ENCODE peak calls at places on chromosomes 4 and X, in four cellular contexts. D is right atrium auricular region, G is GM13977, M is IMR-90. B is an unnamed sample.

GRCh38 chr4:138241281-138242075 is 671 bp downstream of the SLC7A11 start:
- DNase-seq in D (no peak), G (no peak), M (peak; percentile 38), B (no peak)

GRCh38 chr4:60216752-60217151 is 983.4 kb upstream of the ADGRL3 start:
- DNase-seq in G (no peak), D (no peak), M (peak; percentile 5), B (no peak)

GRCh38 chr4:2861631-2862436 is 18.2 kb downstream of the ADD1 start:
- DNase-seq in M (no peak), G (no peak), D (no peak), B (no peak)

GRCh38 chrX:23804578-23804977 is 21.6 kb downstream of the SAT1 start:
- DNase-seq in G (no peak), M (no peak), D (no peak), B (no peak)

GRCh38 chr4:118113220-118113619 is 78.9 kb downstream of the NDST3 start:
- DNase-seq in M (peak; percentile 24), G (no peak), D (no peak), B (no peak)

GRCh38 chr4:158111241-158111640 is 61.6 kb downstream of the GASK1B start:
- DNase-seq in M (peak; percentile 48), D (no peak), G (no peak), B (no peak)

GRCh38 chr4:25908491-25908901 is 5.5 kb upstream of the SMIM20 start:
- DNase-seq in G (no peak), D (no peak), M (peak; percentile 99), B (no peak)

GRCh38 chrX:100484971-100485370 is 74.9 kb upstream of the PCDH19 start:
- DNase-seq in M (no peak), G (no peak), D (no peak), B (no peak)

GRCh38 chrX:12989456-12989855 is 14.5 kb downstream of the TMSB4X start:
- DNase-seq in M (peak; percentile 13), G (no peak), D (no peak), B (no peak)

GRCh38 chr4:118005883-118006282 is 28.4 kb upstream of the NDST3 start:
- DNase-seq in G (no peak), M (no peak), D (no peak), B (no peak)

GRCh38 chr4:76251448-76252270 is at the start of gene FAM47E:
- DNase-seq in M (peak; percentile 6), G (peak; percentile 46), D (peak; percentile 67), B (peak; percentile 94)

GRCh38 chrX:19866626-19867410 is 20.6 kb downstream of the SH3KBP1 start:
- DNase-seq in G (no peak), D (no peak), M (no peak), B (no peak)

GRCh38 chrX:39779952-39780783 is 317.6 kb downstream of the BCOR start:
- DNase-seq in G (no peak), M (no peak), D (no peak), B (no peak)

GRCh38 chr4:54784188-54784671 is 126.5 kb downstream of the KIT start:
- DNase-seq in G (no peak), D (peak; percentile 97), M (peak; percentile 91), B (no peak)

GRCh38 chr4:122826596-122827257 is at the start of gene FGF2:
- DNase-seq in M (peak; percentile 60), D (peak; percentile 68), G (peak; percentile 68), B (peak; percentile 94)

GRCh38 chr4:77007358-77008230 is 58.0 kb downstream of the SEPTIN11 start:
- DNase-seq in M (peak; percentile 83), D (peak; percentile 66), G (peak; percentile 33), B (no peak)

GRCh38 chrX:23616361-23616760 is 50.9 kb upstream of the PRDX4 start:
- DNase-seq in G (peak; percentile 24), D (no peak), M (peak; percentile 38), B (no peak)

GRCh38 chrX:1657367-1658082 is 42.7 kb downstream of the ASMT start:
- DNase-seq in G (peak; percentile 58), M (no peak), D (no peak), B (peak; percentile 60)

GRCh38 chr4:105598787-105599186 is 46.4 kb downstream of the ARHGEF38 start:
- DNase-seq in D (no peak), G (no peak), M (no peak), B (no peak)

GRCh38 chrX:9542765-9543119 is 77.9 kb downstream of the TBL1X start:
- DNase-seq in M (no peak), G (no peak), D (no peak), B (no peak)

GRCh38 chr4:183906486-183906735 is 1.3 kb downstream of the STOX2 start:
- DNase-seq in M (no peak), D (no peak), G (no peak), B (no peak)

DNA sequence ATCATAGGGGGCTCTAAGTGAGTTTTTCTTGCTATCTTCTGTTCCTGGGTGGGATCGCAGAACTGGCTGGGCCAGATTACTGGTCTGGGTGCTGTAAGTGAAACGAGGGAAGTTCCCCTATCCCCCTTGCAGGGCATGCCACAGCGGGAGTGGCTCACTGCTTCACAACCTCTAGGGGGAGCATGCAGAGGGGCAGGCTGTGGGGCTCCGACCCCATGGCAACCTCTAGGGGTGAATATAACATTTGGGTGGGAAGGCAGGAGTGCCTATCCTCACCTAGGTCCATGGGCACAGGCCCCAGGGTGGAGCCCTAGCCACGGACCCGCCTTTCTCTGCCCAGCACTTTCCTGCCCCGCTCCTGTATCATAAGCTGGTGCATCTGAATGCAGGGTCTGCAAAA is 1.7 kb upstream of the RRAGB start:
- DNase-seq in M (no peak), G (no peak), D (no peak), B (no peak)
- TF ChIP-seq CTCF in M (no peak), G (peak; percentile 8), D (no peak), B (no peak)

GRCh38 chr4:10259976-10260375 is 143.4 kb upstream of the WDR1 start:
- DNase-seq in M (no peak), D (no peak), G (no peak), B (no peak)

GRCh38 chr4:10256203-10256602 is 139.6 kb upstream of the WDR1 start:
- DNase-seq in D (no peak), G (no peak), M (no peak), B (no peak)

GRCh38 chr4:10260777-10261176 is 144.2 kb upstream of the WDR1 start:
- DNase-seq in G (no peak), D (no peak), M (no peak), B (no peak)
- TF ChIP-seq CTCF in G (no peak), D (no peak), M (no peak), B (no peak)

GRCh38 chr4:176150704-176151103 is 44.7 kb downstream of the SPATA4 start:
- DNase-seq in D (no peak), M (no peak), G (no peak), B (no peak)

GRCh38 chr4:176153124-176153523 is 42.3 kb downstream of the SPATA4 start:
- DNase-seq in G (no peak), M (no peak), D (no peak), B (no peak)

GRCh38 chr4:176149680-176150079 is 45.7 kb downstream of the SPATA4 start:
- DNase-seq in M (peak; percentile 49), D (no peak), G (no peak), B (no peak)

DNA sequence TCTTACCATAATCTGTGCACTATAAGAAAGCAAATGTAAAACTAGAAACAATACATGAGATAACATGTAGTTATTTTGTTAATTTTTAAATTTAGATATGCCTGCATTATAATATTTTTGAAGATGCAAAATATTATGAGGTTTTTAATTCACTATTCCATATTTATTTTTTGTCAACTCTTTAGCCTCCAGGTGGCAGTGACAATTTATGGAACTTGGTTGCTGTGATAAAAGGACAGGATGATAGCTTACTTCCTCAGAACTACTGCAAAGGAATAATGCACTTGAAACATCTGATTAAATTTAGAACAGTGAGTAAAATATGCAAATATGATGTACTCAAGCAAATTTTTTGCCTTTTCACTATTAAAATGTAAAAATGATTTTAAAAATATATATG is 45.1 kb downstream of the SPATA4 start:
- DNase-seq in M (peak; percentile 46), D (no peak), G (no peak), B (no peak)
- TF ChIP-seq CTCF in M (peak; percentile 46), D (peak; percentile 56), G (no peak), B (peak; percentile 89)

DNA sequence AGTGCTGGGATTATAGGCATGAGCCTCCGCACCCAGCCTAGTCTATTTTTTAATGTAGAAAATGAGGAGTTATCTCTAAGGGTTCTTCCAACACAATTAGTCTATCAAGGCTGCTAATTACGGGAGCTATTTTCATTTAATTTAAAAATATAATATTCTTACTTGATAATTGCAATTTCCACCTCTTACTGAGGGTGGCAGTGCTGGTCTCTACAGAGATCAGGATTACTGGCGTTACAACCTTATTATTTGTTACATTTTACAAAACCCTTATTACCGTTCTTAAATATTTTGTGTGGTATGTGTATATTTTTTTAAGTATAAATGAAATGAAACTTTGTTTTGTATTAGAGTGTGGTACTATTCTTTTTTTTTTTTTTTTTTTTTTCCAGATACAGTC is 17.6 kb upstream of the GK start:
- DNase-seq in G (no peak), D (no peak), M (peak; percentile 32), B (no peak)
- TF ChIP-seq CTCF in G (peak; percentile 33), D (peak; percentile 25), M (peak; percentile 56), B (peak; percentile 79)

GRCh38 chrX:133776072-133776471 is 209.3 kb downstream of the GPC3 start:
- DNase-seq in M (no peak), D (no peak), G (no peak), B (no peak)
- TF ChIP-seq CTCF in M (peak; percentile 39), D (peak; percentile 52), G (peak; percentile 55), B (peak; percentile 83)

DNA sequence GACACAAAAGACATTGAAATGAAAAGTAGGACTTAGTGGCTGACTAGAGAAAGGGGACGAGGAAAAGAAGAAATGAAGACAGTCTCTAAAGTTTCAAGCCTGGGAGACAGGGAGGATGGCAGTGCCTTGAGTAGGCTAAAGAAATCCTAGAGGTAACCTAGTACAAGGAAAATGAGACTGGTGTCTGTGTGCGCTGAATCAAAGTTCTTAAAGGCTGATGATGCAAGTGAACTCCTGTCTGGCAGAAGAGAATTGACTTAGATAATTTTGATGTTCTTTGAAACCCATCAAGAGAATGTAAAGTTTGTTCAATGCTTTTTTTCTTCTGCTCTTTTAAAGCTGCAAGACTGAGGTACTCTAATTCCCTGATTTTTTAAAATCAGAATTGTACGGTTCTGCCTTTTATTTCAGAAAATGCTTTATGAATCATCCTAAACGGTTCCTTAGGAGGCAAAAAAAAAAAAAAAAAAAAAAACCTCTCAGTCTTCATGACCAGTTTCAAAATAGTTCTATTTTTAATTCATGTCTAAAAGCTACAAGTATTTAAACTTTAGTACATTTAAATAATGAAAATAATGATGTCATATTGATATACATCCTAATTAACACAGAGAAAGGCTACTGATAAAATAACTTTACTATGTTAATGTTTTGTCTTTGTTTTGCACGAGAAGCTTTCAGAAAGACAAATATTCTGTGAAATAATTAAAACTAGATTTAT is 189.8 kb downstream of the PPP3CA start:
- DNase-seq in D (no peak), M (peak; percentile 28), G (no peak), B (no peak)
- TF ChIP-seq CTCF in D (no peak), M (no peak), G (no peak), B (no peak)

GRCh38 chr4:113243312-113243711 is 193.9 kb downstream of the ANK2 start:
- DNase-seq in G (no peak), D (no peak), M (no peak), B (no peak)

DNA sequence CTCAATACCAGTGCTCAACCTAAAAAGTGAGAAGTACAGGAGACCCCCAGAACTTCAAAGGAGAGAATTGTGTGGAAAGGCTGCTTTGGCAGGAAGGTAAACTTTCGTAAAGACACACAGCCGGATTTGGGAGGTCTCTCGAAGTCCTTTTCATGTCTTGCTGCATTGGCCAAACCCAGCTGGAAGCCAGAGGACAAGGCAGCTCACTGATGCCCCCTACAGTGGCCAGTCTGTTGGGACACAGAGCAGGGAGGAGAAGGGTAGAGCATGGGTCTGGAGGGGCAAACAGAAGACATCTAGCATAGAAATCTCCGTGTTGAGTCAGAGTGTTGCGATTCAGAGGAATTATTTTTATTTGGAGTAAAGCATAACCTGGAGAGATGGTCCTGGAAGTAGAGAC is 198.9 kb downstream of the ANK2 start:
- DNase-seq in D (no peak), M (no peak), G (no peak), B (no peak)
- TF ChIP-seq CTCF in D (peak; percentile 28), M (no peak), G (no peak), B (peak; percentile 33)

GRCh38 chr4:110668463-110669245 is 45.8 kb upstream of the PITX2 start:
- DNase-seq in M (no peak), D (no peak), G (no peak), B (no peak)
- TF ChIP-seq CTCF in M (no peak), D (no peak), G (no peak), B (no peak)